ENCODE peak calls at places on chromosomes 1 and 21, in four cellular contexts. R, V, T and U are unnamed samples.

GRCh38 chr1:160428655-160429054 is 28.3 kb downstream of the VANGL2 start:
- DNase-seq in R (no peak), V (peak; percentile 74), T (peak; percentile 77), U (peak; percentile 62)

GRCh38 chr1:160205974-160206369 is 788 bp downstream of the PEA15 start:
- DNase-seq in R (no peak), V (peak; percentile 62), T (peak; percentile 41), U (peak; percentile 58)

GRCh38 chr1:57848406-57848805 is 424.5 kb upstream of the DAB1 start:
- DNase-seq in R (no peak), V (no peak), T (no peak), U (no peak)

GRCh38 chr1:167401260-167401873 is 117.0 kb downstream of the CD247 start:
- DNase-seq in R (no peak), V (peak; percentile 78), T (peak; percentile 61), U (no peak)

GRCh38 chr1:33397125-33397506 is 33.8 kb downstream of the PHC2 start:
- DNase-seq in R (no peak), V (no peak), T (no peak), U (no peak)

GRCh38 chr1:41657679-41658078 is 173.2 kb upstream of the EDN2 start:
- DNase-seq in R (no peak), V (no peak), T (no peak), U (no peak)

GRCh38 chr1:20472860-20473711 is 12.9 kb downstream of the CAMK2N1 start:
- DNase-seq in R (peak; percentile 27), V (peak; percentile 85), T (peak; percentile 72), U (no peak)

GRCh38 chr1:192580351-192580962 is 4.9 kb downstream of the RGS1 start:
- DNase-seq in R (no peak), V (no peak), T (peak; percentile 21), U (no peak)

GRCh38 chr1:4974981-4975685 is 320.7 kb downstream of the AJAP1 start:
- DNase-seq in R (no peak), V (no peak), T (no peak), U (no peak)

DNA sequence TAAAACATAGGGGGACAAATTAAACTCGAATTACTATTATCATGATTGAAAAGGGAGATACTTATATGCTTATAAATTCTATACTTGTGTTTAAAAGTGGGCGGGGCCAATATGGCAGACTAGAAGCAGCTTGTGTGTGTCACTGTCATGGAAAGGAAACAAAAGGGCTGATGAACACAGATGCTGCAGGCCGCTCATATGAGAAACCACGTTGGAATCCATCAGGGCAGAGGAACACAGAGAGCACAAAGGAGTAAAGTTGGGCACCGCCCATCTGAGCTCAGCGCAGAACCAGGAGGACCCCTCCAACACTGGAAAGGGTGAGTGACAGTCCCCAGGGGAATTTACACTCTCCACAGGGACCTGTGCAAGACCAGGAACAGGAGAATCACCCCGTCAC is 107.0 kb downstream of the SLC5A9 start:
- DNase-seq in R (no peak), V (no peak), T (no peak), U (no peak)
- H3K27ac ChIP-seq in R (no peak overlapping the region), V (no peak overlapping the region), T (no peak overlapping the region), U (no peak overlapping the region)

GRCh38 chr1:201026234-201026633 is 2.7 kb upstream of the KIF21B start:
- DNase-seq in R (no peak), V (peak; percentile 41), T (no peak), U (no peak)

GRCh38 chr1:201026746-201027145 is 3.2 kb upstream of the KIF21B start:
- DNase-seq in R (no peak), V (no peak), T (no peak), U (no peak)

GRCh38 chr1:201024251-201024998 is 911 bp upstream of the KIF21B start:
- DNase-seq in R (no peak), V (peak; percentile 59), T (no peak), U (no peak)

GRCh38 chr1:201023517-201023902 is at the start of gene KIF21B:
- DNase-seq in R (peak; percentile 51), V (peak; percentile 94), T (peak; percentile 90), U (no peak)

DNA sequence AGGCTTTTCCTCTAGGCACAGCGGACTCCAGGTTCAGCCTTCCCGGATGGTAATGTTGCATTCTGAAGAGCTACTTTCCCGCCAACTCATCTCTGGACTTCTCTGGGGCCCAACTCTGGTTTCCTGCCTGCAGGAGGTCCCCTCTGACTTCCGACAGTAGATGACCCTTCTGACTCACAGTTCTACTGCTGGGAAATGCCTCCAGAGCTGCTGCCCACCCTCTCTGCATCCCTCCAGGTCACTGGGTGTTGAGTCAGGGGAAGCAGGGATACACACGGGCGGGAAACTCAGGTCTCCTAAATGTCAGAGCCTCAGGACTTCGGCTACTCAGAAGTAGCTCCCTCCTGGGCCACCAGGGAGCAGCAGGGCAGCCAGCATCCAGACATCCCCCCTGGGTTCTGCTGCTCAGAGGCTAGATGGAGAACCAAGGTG is 2.1 kb upstream of the KIF21B start:
- DNase-seq in R (no peak), V (peak; percentile 65), T (no peak), U (no peak)
- H3K4me1 ChIP-seq in R (peaks cover 17% of the 10 kb centered on the region), V (peaks cover 35% of the 10 kb centered on the region), T (peaks cover 12% of the 10 kb centered on the region), U (peaks cover 6% of the 10 kb centered on the region)

GRCh38 chr21:26756491-26757159 is 88.6 kb downstream of the ADAMTS1 start:
- DNase-seq in R (no peak), V (no peak), T (no peak), U (no peak)
- H3K27ac ChIP-seq in R (no peak overlapping the region), V (no peak overlapping the region), T (no peak overlapping the region), U (no peak overlapping the region)

GRCh38 chr1:25568090-25568833 is 24.9 kb downstream of the LDLRAP1 start:
- DNase-seq in R (peak; percentile 67), V (no peak), T (no peak), U (no peak)
- H3K4me1 ChIP-seq in R (peaks cover 49% of the 10 kb centered on the region), V (peaks cover 46% of the 10 kb centered on the region), T (no peaks in the 10 kb centered on the region), U (peaks cover 43% of the 10 kb centered on the region)